ENCODE peak calls at places on chromosomes 12 and 14, in four cellular contexts. V, J, P and H are unnamed samples. For H3K9me3, the result is how much of the 10 kb centered on the place peaks cover.

GRCh38 chr12:54961190-54961589 is 23.4 kb downstream of the TESPA1 start:
- ATAC-seq in V (no peak), J (no peak), P (no peak), H (no peak)

GRCh38 chr14:24108336-24108874 is 6.2 kb upstream of the DCAF11 start:
- ATAC-seq in V (no peak), P (no peak), J (no peak), H (peak)

GRCh38 chr14:64947710-64948611 is 5.4 kb upstream of the GPX2 start:
- ATAC-seq in P (no peak), J (no peak), V (no peak), H (no peak)

GRCh38 chr12:108605000-108605689 is 7.3 kb upstream of the TMEM119 start:
- ATAC-seq in P (no peak), V (no peak), J (peak), H (no peak)

GRCh38 chr12:119673634-119674033 is 5.7 kb downstream of the PRKAB1 start:
- ATAC-seq in J (no peak), V (no peak), P (no peak), H (peak)

GRCh38 chr14:57057803-57058202 is 210.9 kb downstream of the EXOC5 start:
- ATAC-seq in J (no peak), V (no peak), P (peak), H (no peak)

GRCh38 chr12:6644257-6644596 is 3.0 kb downstream of the ACRBP start:
- ATAC-seq in P (no peak), J (no peak), V (no peak), H (peak)

GRCh38 chr14:74648643-74649042 is 36.6 kb upstream of the LTBP2 start:
- ATAC-seq in V (no peak), J (no peak), P (no peak), H (no peak)

GRCh38 chr12:4154672-4155225 is 118.8 kb upstream of the CCND2 start:
- ATAC-seq in V (no peak), J (no peak), P (no peak), H (no peak)

GRCh38 chr12:114420553-114420952 is 14.6 kb upstream of the TBX5 start:
- ATAC-seq in J (no peak), V (no peak), P (no peak), H (no peak)

GRCh38 chr12:22577667-22578066 is 33.3 kb upstream of the C2CD5 start:
- ATAC-seq in V (no peak), J (no peak), P (no peak), H (no peak)

GRCh38 chr12:130965214-130965613 is 11.5 kb downstream of the ADGRD1 start:
- ATAC-seq in J (no peak), P (no peak), V (no peak), H (no peak)

GRCh38 chr14:22524105-22524783 is 64.8 kb downstream of the DAD1 start:
- ATAC-seq in V (no peak), P (no peak), J (no peak), H (no peak)

GRCh38 chr12:48119834-48120195 is 651 bp downstream of the PFKM start:
- ATAC-seq in P (no peak), V (no peak), J (no peak), H (peak)

GRCh38 chr12:30823140-30823669 is 68.5 kb upstream of the CAPRIN2 start:
- ATAC-seq in J (peak), P (peak), V (peak), H (peak)

GRCh38 chr14:105440992-105441391 is 21.4 kb downstream of the MTA1 start:
- ATAC-seq in V (no peak), P (no peak), J (no peak), H (no peak)

GRCh38 chr14:96722751-96723150 is 74.4 kb upstream of the VRK1 start:
- ATAC-seq in J (no peak), P (no peak), V (no peak), H (no peak)

GRCh38 chr12:7512528-7512927 is 9.0 kb upstream of the CD163 start:
- ATAC-seq in P (peak), V (peak), J (no peak), H (no peak)

GRCh38 chr14:68232643-68233055 is 413.1 kb downstream of the RAD51B start:
- ATAC-seq in V (peak), J (no peak), P (peak), H (peak)

GRCh38 chr12:45310627-45310968 is 94.7 kb downstream of the ANO6 start:
- ATAC-seq in V (no peak), P (no peak), J (no peak), H (no peak)

GRCh38 chr12:68609955-68610434 is 704 bp upstream of the RAP1B start:
- ATAC-seq in V (peak), J (no peak), P (no peak), H (no peak)

GRCh38 chr12:31850268-31850667 is 108.9 kb upstream of the RESF1 start:
- ATAC-seq in J (no peak), V (no peak), P (no peak), H (no peak)

GRCh38 chr12:3658327-3659163 is 94.4 kb downstream of the CRACR2A start:
- ATAC-seq in V (no peak), J (peak), P (no peak), H (no peak)

GRCh38 chr12:24561882-24562760 is 386.8 kb downstream of the BCAT1 start:
- ATAC-seq in V (peak), J (no peak), P (peak), H (peak)

GRCh38 chr12:75390156-75390898 is 562 bp upstream of the GLIPR1L2 start:
- ATAC-seq in V (peak), J (no peak), P (peak), H (peak)

GRCh38 chr14:60183724-60184596 is 18.8 kb upstream of the DHRS7 start:
- ATAC-seq in V (no peak), J (peak), P (no peak), H (no peak)

GRCh38 chr14:39203659-39204606 is 28.9 kb downstream of the PNN start:
- ATAC-seq in V (peak), J (peak), P (no peak), H (no peak)

GRCh38 chr12:50174971-50175715 is 8.0 kb upstream of the CERS5 start:
- ATAC-seq in P (peak), J (peak), V (no peak), H (no peak)

GRCh38 chr12:122003646-122004611 is 17.8 kb upstream of the BCL7A start:
- ATAC-seq in P (no peak), V (no peak), J (peak), H (no peak)

GRCh38 chr12:20436367-20436766 is 68.0 kb downstream of the PDE3A start:
- ATAC-seq in V (no peak), P (no peak), J (no peak), H (no peak)
- TF ChIP-seq POLR2A in V (no peak), P (no peak), J (no peak), H (no peak)

DNA sequence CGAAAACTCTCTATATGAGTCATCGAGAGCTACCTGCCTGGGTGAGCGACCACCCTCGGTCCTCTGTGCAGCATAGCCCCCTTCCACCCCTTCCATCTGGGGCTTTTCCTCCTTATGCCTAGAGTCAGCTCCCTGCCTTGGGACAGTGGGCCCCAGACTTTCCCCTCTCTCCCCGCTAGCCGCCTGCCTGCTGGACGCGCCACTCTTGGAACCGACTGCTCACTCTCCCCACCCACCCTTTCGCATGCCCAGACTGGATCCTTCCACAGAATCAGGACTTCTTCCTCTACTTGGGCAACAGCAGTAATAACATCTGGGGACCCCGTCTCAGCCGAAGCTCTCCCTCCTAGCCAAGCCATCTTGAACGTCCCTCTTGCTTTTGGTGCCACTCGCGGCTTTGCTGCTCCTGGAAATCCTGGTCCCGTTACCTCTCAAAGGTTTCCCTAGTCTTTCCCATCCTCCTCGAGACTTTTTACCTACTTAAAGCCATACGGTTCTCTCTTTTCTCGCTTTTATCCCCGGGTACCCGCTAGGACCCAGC is 672 bp downstream of the ESYT1 start:
- ATAC-seq in J (peak), P (peak), V (peak), H (peak)
- H3K9me3 ChIP-seq in J (under half), P (under half), V (under half), H (under half)

DNA sequence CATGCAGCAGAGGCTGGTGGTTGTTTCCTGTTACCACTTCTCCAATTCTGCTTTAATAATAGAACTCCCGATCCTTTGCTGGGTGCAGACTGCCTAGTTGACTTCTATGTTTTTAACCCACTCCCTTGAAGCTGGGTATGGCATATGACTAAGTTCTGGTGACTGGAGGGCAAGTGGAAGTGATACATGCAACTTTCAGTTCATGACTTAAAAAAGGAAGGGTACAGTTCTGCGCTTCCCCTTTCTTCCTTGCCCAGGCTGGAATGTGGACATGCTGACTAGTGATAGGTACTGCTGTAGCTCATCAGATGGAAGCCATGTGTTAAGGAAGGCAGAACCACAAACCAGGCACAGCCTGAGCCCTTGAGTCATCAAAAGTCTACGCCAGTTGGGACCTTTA is 2.4 kb upstream of the A2M start:
- ATAC-seq in J (no peak), V (no peak), P (no peak), H (peak)
- H3K27ac ChIP-seq in J (no peak), V (no peak), P (peak), H (peak)

DNA sequence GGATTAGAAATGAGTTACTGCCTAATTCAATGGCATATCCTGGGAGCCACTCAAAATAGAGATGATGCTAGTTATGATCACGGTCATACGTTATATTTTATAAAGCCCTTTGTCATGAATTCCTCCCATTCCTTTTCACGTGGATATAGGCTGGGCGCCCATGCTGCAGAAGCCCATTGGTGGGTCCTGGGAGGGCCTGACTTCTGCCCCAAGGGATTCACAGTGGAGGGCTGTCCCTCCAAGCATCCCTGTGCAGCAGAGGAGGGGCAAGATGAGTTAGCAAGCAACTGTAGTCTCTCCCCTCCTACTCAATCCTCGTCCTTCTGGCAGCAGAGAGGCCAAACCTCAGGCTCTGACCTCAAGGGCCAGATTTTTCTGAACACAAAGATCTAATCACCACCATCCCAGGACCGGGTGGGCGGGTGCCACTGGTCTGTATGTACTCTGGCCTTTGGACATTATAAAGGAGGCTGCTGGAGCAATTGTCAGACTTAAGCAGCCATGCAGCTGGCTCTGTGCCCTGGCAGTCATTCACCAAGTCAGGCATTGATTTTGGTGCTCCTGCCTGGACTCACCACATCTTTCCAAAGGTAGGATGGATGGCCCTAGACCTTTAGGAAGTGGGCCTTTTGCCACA is 8.5 kb downstream of the GLTP start:
- ATAC-seq in V (no peak), P (no peak), J (peak), H (no peak)
- TF ChIP-seq POLR2A in V (no peak), P (no peak), J (no peak), H (no peak)

DNA sequence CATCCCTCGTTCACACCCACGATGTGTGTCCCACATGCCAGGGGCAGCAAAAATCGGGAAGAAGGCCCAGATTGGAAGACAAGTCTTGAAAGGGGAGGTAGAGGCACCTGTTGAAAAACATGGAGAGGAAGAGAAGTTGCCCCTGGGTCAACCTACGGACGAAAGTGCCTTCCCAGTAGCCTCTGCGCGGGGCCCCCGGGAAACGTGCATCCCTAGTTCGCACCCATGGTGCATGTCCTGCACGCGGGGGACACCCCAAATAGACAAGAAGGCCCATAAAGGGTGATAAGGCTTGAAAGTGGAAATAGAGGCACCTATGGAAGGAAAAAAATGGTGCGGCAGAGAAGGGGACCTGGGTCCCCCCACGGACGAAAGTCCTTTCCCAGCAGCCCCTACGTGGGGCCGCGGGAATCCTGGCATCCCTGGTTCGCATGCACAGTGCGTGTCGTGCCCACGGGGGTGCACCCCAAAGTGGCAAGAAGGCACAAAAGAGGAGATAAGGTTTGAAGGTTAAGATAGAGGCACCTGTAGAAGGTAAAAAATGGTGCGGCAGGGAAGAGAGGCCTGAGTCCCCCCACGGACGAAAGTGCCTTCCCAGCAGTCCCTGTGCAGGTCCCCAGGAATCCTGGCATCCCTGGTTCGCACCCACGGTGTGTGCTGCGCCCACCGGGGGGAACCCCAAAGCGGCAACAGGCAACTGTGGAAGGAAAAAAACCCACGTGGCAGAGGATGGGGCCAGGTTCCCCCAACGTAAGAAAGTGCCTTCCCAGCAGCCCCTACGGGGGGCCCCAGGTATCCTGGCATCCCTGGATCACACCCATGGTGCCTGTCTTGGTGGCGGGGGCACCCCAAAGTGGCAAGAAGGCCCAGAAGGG is 278.3 kb downstream of the ALG10 start:
- ATAC-seq in V (no peak), P (no peak), J (no peak), H (no peak)
- H3K9me3 ChIP-seq in V (under half), P (under half), J (under half), H (under half)